ENCODE peak calls at places on chromosomes 1 and 21, in nine cellular contexts. D is heart right ventricle; J is vagina; W is fibroblast of lung; I is CD8-positive, alpha-beta T cell; S is sigmoid colon; Z is IMR-90; R is thyroid gland; U is PC-3. C is an unnamed sample. For H3K27me3 and H3K4me1, the result is how much of the 10 kb centered on the place peaks cover.

GRCh38 chr1:37471345-37472231 is 2.8 kb upstream of the ZC3H12A start:
- DNase-seq in D (peak), U (peak), S (peak), R (peak), Z (peak), J (peak), I (no peak), W (peak), C (peak)

GRCh38 chr1:182626527-182626926 is 22.3 kb upstream of the RGS16 start:
- DNase-seq in S (no peak), I (no peak), Z (no peak), J (no peak), W (no peak), U (no peak), D (no peak), R (no peak), C (no peak)

GRCh38 chr1:173422456-173422976 is 54.6 kb upstream of the PRDX6 start:
- DNase-seq in Z (no peak), J (no peak), I (no peak), U (no peak), S (no peak), D (no peak), W (no peak), R (no peak), C (peak)

GRCh38 chr1:157367870-157368269 is 184.4 kb downstream of the FCRL5 start:
- DNase-seq in R (no peak), W (no peak), J (no peak), I (no peak), S (no peak), D (no peak), Z (no peak), U (no peak), C (no peak)

GRCh38 chr1:151352001-151352718 is 5.1 kb upstream of the RFX5 start:
- DNase-seq in R (no peak), U (peak), D (no peak), J (no peak), W (no peak), I (no peak), S (peak), Z (peak), C (no peak)

GRCh38 chr1:212651521-212651920 is 43.0 kb downstream of the ATF3 start:
- DNase-seq in I (no peak), W (peak), D (no peak), J (no peak), Z (peak), S (no peak), R (no peak), U (no peak), C (no peak)

GRCh38 chr1:209766051-209766450 is 10.2 kb downstream of the TRAF3IP3 start:
- DNase-seq in R (no peak), D (no peak), J (no peak), U (no peak), Z (no peak), I (no peak), W (no peak), S (no peak), C (no peak)

GRCh38 chr1:11918779-11919519 is 7.3 kb downstream of the KIAA2013 start:
- DNase-seq in U (peak), Z (peak), R (no peak), S (peak), I (no peak), D (peak), W (peak), J (no peak), C (peak)

GRCh38 chr1:221315330-221315729 is 426.6 kb downstream of the DUSP10 start:
- DNase-seq in U (peak), Z (peak), R (no peak), S (no peak), J (no peak), I (no peak), W (peak), D (no peak), C (peak)

GRCh38 chr1:39525366-39526165 is 34.1 kb downstream of the BMP8A start:
- DNase-seq in D (peak), J (no peak), S (no peak), I (no peak), R (no peak), W (no peak), U (no peak), Z (no peak), C (no peak)

GRCh38 chr21:17660449-17660848 is 47.7 kb upstream of the BTG3 start:
- DNase-seq in J (no peak), Z (no peak), I (no peak), U (peak), D (no peak), W (no peak), R (no peak), S (no peak), C (no peak)

GRCh38 chr1:211329764-211330201 is 3.1 kb downstream of the TRAF5 start:
- DNase-seq in S (no peak), I (no peak), D (no peak), Z (no peak), J (peak), W (no peak), U (no peak), R (no peak), C (peak)

GRCh38 chr1:25204797-25205441 is 27.4 kb downstream of the SYF2 start:
- DNase-seq in S (peak), W (peak), D (no peak), R (no peak), J (no peak), I (no peak), Z (peak), U (peak), C (no peak)

GRCh38 chr1:43774359-43774758 is 67.0 kb downstream of the ST3GAL3 start:
- DNase-seq in Z (peak), R (no peak), U (peak), S (no peak), W (peak), D (no peak), I (no peak), J (no peak), C (peak)

GRCh38 chr1:19861034-19861433 is 21.2 kb upstream of the OTUD3 start:
- DNase-seq in R (no peak), U (peak), S (no peak), W (no peak), I (no peak), D (no peak), J (no peak), Z (peak), C (no peak)

GRCh38 chr1:12434174-12434573 is 183.8 kb downstream of the DHRS3 start:
- DNase-seq in J (no peak), I (no peak), W (peak), U (peak), S (no peak), R (peak), Z (peak), D (no peak), C (no peak)

GRCh38 chr1:68173283-68174172 is 58.8 kb downstream of the WLS start:
- DNase-seq in W (peak), J (no peak), U (peak), Z (peak), R (peak), S (no peak), D (no peak), I (no peak), C (no peak)

GRCh38 chr1:5938068-5938740 is 54.0 kb downstream of the NPHP4 start:
- DNase-seq in R (no peak), J (peak), D (no peak), Z (peak), U (no peak), W (peak), I (no peak), S (no peak), C (no peak)

GRCh38 chr1:109089242-109090015 is 1.1 kb upstream of the TMEM167B start:
- DNase-seq in S (peak), Z (peak), R (peak), U (peak), D (peak), I (no peak), J (no peak), W (peak), C (peak)

GRCh38 chr1:204520834-204521709 is 4.9 kb downstream of the MDM4 start:
- DNase-seq in R (no peak), Z (peak), J (no peak), U (no peak), D (no peak), I (peak), S (no peak), W (peak), C (no peak)

DNA sequence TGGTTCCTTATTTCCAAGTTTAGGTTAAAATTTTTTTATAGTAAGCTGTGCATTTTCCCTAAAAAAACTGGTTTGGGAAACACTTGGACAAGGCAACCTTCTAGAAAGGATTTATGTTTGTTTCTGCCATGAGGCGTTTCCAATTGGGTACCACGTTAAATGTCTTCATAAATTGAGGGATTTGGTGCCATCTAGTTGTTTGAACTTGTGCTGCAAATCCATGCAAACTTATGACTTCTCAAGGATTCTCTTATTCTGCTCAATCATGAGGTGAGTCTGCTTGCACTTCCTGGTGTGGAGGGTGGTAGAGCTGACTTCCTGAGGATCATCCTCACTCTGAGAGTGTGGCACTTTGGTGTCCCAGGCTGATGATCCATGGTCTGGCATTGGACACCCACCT is 123.3 kb downstream of the PCNX2 start:
- DNase-seq in R (no peak), U (peak), I (no peak), W (peak), Z (peak), J (no peak), D (no peak), S (no peak), C (no peak)
- H3K27me3 ChIP-seq in R (under half), U (under half), I (under half), W (under half), Z (under half), J (under half), D (under half), S (under half), C (under half)

GRCh38 chr1:71087060-71087459 is 6.2 kb upstream of the ZRANB2 start:
- DNase-seq in J (no peak), S (no peak), U (no peak), I (no peak), Z (no peak), W (no peak), D (no peak), R (no peak), C (no peak)
- TF ChIP-seq CTCF in J (no peak), S (no peak), U (peak), I (no peak), Z (no peak), W (no peak), D (no peak), R (no peak), C (no peak)

GRCh38 chr21:42389449-42389835 is 6.4 kb downstream of the TMPRSS3 start:
- DNase-seq in W (no peak), I (no peak), S (no peak), U (peak), J (no peak), R (peak), D (no peak), Z (no peak), C (no peak)

GRCh38 chr21:42391297-42391696 is 4.6 kb downstream of the TMPRSS3 start:
- DNase-seq in D (no peak), U (no peak), Z (no peak), S (peak), I (no peak), R (no peak), J (no peak), W (no peak), C (no peak)

GRCh38 chr21:42388740-42389448 is 7.0 kb downstream of the TMPRSS3 start:
- DNase-seq in W (no peak), J (no peak), U (no peak), S (peak), I (no peak), Z (no peak), R (peak), D (no peak), C (no peak)

GRCh38 chr21:42390696-42391095 is 5.2 kb downstream of the TMPRSS3 start:
- DNase-seq in W (no peak), I (no peak), D (no peak), J (no peak), S (peak), Z (no peak), U (no peak), R (no peak), C (no peak)

GRCh38 chr21:42390193-42390592 is 5.7 kb downstream of the TMPRSS3 start:
- DNase-seq in U (peak), J (no peak), W (no peak), R (no peak), I (no peak), D (no peak), Z (no peak), S (peak), C (no peak)
- H3K4me1 ChIP-seq in U (under half), J (under half), W (under half), R (under half), I (under half), D (under half), Z (under half), S (under half), C (under half)

DNA sequence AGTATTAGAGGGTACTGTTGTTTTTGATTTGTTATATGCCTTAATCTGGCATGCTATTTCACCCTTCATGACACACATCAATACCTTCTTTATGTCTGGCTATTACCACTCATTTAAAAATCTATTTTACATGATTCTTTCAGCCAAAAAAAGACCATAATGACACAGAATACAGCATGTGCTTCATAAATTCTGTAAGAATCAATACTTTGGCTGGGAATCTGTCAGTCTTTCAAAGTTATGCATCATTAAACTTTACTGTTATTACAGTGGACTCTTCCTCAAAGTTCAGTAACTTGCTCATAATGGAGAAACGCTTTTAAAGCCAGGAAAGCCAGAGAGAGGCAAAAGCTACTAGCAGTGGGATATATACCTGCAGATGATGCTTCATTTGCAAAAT is 247.2 kb upstream of the ADGRL2 start:
- DNase-seq in I (no peak), D (no peak), S (no peak), U (no peak), R (no peak), W (no peak), J (no peak), Z (no peak), C (no peak)
- H3K27me3 ChIP-seq in I (under half), D (under half), S (under half), U (under half), R (under half), W (under half), J (under half), Z (under half), C (under half)

DNA sequence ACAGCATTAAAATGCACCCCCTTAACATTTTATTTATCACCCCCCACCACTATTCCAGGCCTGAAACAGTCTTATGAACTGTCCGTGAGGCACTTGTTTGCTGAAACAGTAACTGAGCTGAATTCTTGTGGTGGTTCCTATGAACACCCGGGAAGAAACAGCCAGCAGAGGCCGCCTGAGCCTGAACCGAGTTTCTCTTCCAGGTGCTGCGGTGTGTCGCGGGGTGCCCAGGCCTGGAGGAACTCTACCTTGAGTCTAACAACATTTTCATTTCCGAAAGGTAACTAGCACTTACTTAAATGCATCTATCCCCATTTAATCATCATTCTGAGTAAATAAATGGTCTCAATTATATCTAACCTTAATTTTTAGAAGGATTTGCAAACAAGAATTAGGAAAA is 66.8 kb downstream of the TBCE start:
- DNase-seq in Z (no peak), U (no peak), J (no peak), I (no peak), D (no peak), S (no peak), W (no peak), R (no peak), C (no peak)
- TF ChIP-seq CTCF in Z (no peak), U (peak), J (no peak), I (no peak), D (no peak), S (no peak), W (no peak), R (no peak), C (no peak)

C was measured in adrenal gland.